ENCODE peak calls at places on chromosomes 5 and 9, in four cellular contexts. E, U, F and X are unnamed samples.

GRCh38 chr9:128927731-128928411 is 7.1 kb downstream of the PHYHD1 start:
- DNase-seq in E (peak; percentile 73), U (peak; percentile 69), F (peak; percentile 51), X (peak; percentile 58)

GRCh38 chr5:38601843-38602424 is 45.5 kb upstream of the LIFR start:
- DNase-seq in E (no peak), U (no peak), F (no peak), X (no peak)

GRCh38 chr9:71271602-71272001 is 150.2 kb upstream of the TRPM3 start:
- DNase-seq in E (no peak), U (no peak), F (no peak), X (no peak)

GRCh38 chr5:121628783-121629182 is 222.9 kb upstream of the FTMT start:
- DNase-seq in E (no peak), U (no peak), F (no peak), X (no peak)

GRCh38 chr5:95261369-95262175 is 23.3 kb downstream of the MCTP1 start:
- DNase-seq in E (no peak), U (no peak), F (no peak), X (peak; percentile 16)

GRCh38 chr5:177378884-177379883 is 5.0 kb upstream of the SLC34A1 start:
- DNase-seq in E (no peak), U (no peak), F (no peak), X (no peak)

GRCh38 chr9:122158202-122158601 is 1.4 kb downstream of the NDUFA8 start:
- DNase-seq in E (peak; percentile 50), U (no peak), F (no peak), X (peak; percentile 49)

GRCh38 chr9:134295101-134295745 is 31.0 kb upstream of the RXRA start:
- DNase-seq in E (no peak), U (no peak), F (peak; percentile 7), X (no peak)

GRCh38 chr5:66469684-66470083 is 126.5 kb upstream of the MAST4 start:
- DNase-seq in E (no peak), U (no peak), F (no peak), X (no peak)
- H3K4me3 ChIP-seq in E (no peak overlapping the region), U (no peak overlapping the region), F (no peak overlapping the region), X (no peak overlapping the region)

GRCh38 chr5:172114875-172115422 is 73.1 kb downstream of the STK10 start:
- DNase-seq in E (peak; percentile 17), U (peak; percentile 27), F (peak; percentile 54), X (no peak)
- H3K27ac ChIP-seq in E (peak overlapping the region; percentile 61), U (no peak overlapping the region), F (peak overlapping the region; percentile 60), X (no peak overlapping the region)

GRCh38 chr5:180791611-180792213 is 10.9 kb downstream of the MGAT1 start:
- DNase-seq in E (no peak), U (no peak), F (no peak), X (no peak)
- H3K4me1 ChIP-seq in E (peaks cover 72% of the 10 kb centered on the region), U (peaks cover 27% of the 10 kb centered on the region), F (peaks cover 85% of the 10 kb centered on the region), X (peaks cover 10% of the 10 kb centered on the region)

GRCh38 chr5:116942622-116943021 is 368.0 kb upstream of the SEMA6A start:
- DNase-seq in E (no peak), U (no peak), F (no peak), X (no peak)

GRCh38 chr5:116939641-116940040 is 365.0 kb upstream of the SEMA6A start:
- DNase-seq in E (no peak), U (no peak), F (no peak), X (no peak)

GRCh38 chr5:116944171-116944570 is 369.5 kb upstream of the SEMA6A start:
- DNase-seq in E (no peak), U (no peak), F (no peak), X (no peak)

GRCh38 chr5:116935561-116936162 is 361.0 kb upstream of the SEMA6A start:
- DNase-seq in E (no peak), U (no peak), F (no peak), X (no peak)

GRCh38 chr5:116938488-116938887 is 363.9 kb upstream of the SEMA6A start:
- DNase-seq in E (no peak), U (no peak), F (no peak), X (no peak)
- H3K4me3 ChIP-seq in E (no peak overlapping the region), U (no peak overlapping the region), F (no peak overlapping the region), X (no peak overlapping the region)

DNA sequence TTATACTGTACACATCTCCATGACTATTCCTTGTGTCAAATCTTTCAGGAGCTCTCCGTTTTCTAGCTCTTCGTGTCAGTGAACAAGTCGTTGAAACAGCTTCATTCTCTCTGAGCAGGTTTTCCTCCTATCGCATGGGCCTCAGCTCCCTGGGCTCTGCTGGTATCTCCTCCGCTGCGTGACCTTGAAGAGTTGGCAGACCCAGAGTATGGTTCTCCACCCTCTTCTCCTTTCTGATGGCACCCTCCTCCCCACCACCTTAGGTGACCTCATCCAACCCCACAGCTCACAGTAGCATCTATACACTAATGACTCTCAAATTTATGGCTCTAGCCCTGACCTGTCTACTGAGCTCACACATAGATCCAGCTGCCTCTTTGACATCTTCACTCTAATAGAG is 36.0 kb upstream of the PDE8B start:
- DNase-seq in E (no peak), U (no peak), F (no peak), X (no peak)
- H3K27ac ChIP-seq in E (no peak overlapping the region), U (no peak overlapping the region), F (no peak overlapping the region), X (no peak overlapping the region)

GRCh38 chr5:180799194-180799593 is 3.4 kb downstream of the MGAT1 start:
- DNase-seq in E (peak; percentile 73), U (no peak), F (no peak), X (peak; percentile 42)
- H3K4me1 ChIP-seq in E (peaks cover 80% of the 10 kb centered on the region), U (peaks cover 40% of the 10 kb centered on the region), F (peaks cover 94% of the 10 kb centered on the region), X (peaks cover 51% of the 10 kb centered on the region)

DNA sequence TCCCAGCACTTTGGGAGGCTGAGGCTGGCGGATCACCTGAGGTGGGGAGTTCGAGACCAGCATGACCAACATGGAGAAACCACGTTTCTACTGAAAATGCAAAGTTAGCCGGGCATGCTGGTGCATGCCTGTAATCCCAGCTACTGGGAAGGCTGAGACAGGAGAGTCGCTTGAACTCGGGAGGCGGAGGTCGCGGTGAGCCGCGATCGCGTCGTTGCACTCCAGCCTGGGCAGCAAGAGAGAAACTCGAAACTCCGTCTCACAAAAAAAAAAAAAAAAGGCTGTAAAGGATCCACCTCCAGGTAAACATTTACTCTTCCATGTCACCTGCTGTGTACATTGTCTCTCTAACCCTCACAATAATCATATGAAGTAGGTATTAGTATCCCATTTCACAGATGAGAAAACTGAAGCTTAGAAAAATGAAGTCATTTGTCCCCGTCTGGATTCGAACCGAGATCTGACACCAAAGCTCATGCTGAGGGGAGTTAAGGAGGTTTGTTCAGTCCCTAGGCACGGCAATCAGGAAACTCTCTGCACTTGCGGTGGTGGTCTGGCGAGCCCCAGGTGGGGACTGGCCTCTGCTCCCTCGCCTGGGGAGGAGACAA is 494 bp upstream of the DOCK2 start:
- DNase-seq in E (no peak), U (no peak), F (no peak), X (no peak)
- H3K4me3 ChIP-seq in E (no peak overlapping the region), U (no peak overlapping the region), F (peak overlapping the region; percentile 56), X (no peak overlapping the region)

DNA sequence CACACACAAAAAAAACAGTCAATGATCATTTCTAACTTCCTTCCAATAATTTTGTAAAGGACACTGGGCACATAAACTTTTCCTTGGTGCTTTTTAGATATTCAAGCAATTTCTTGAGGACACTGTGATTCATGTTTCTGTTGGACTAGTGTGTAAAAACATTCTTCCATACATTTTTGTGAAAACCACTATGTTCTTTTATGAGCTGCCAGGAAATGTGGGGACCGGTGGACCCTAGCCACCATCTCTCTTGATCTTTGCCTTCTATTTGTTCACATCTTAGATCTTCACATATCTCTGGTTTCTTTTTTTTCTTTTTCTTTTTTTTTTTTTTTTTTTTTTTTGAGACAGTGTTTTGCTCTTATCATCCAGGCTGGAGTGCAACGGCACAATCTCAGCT is 287.4 kb downstream of the GLIS3 start:
- DNase-seq in E (no peak), U (no peak), F (no peak), X (no peak)
- H3K27ac ChIP-seq in E (no peak overlapping the region), U (no peak overlapping the region), F (no peak overlapping the region), X (no peak overlapping the region)

GRCh38 chr5:144187699-144188294 is 17.1 kb downstream of the KCTD16 start:
- DNase-seq in E (peak; percentile 34), U (no peak), F (no peak), X (peak; percentile 86)
- H3K4me1 ChIP-seq in E (no peaks in the 10 kb centered on the region), U (no peaks in the 10 kb centered on the region), F (no peaks in the 10 kb centered on the region), X (peaks cover 51% of the 10 kb centered on the region)